ENCODE peak calls at places on chromosomes 11 and 22, in four cellular contexts. Q is ovary, F is HCT116, K is tibial artery. G is an unnamed sample. For H3K36me3, the result is how much of the 10 kb centered on the place peaks cover.

GRCh38 chr11:82085493-82085892 is 648.2 kb downstream of the FAM181B start:
- DNase-seq in Q (no peak), F (no peak), K (no peak), G (no peak)

GRCh38 chr11:20876738-20877137 is 207.4 kb downstream of the NELL1 start:
- DNase-seq in Q (no peak), K (no peak), F (no peak), G (no peak)

GRCh38 chr22:17570851-17571631 is 7.7 kb downstream of the SLC25A18 start:
- DNase-seq in Q (peak), K (peak), F (no peak), G (no peak)

GRCh38 chr11:134380785-134381184 is 31.3 kb downstream of the B3GAT1 start:
- DNase-seq in K (no peak), Q (no peak), F (no peak), G (no peak)

GRCh38 chr11:65116370-65117205 is 913 bp downstream of the ZNHIT2 start:
- DNase-seq in K (peak), F (no peak), Q (peak), G (no peak)

GRCh38 chr22:20522828-20523117 is 15.4 kb downstream of the MED15 start:
- DNase-seq in Q (no peak), K (no peak), F (no peak), G (no peak)

GRCh38 chr11:78822931-78823423 is 248.3 kb upstream of the NARS2 start:
- DNase-seq in K (no peak), Q (no peak), F (no peak), G (no peak)

GRCh38 chr11:64356498-64357411 is 2.2 kb upstream of the RPS6KA4 start:
- DNase-seq in K (no peak), Q (no peak), F (peak), G (no peak)

GRCh38 chr11:130786987-130787688 is 129.1 kb downstream of the SNX19 start:
- DNase-seq in F (no peak), Q (no peak), K (no peak), G (no peak)

GRCh38 chr22:42967933-42968332 is 47.0 kb downstream of the PACSIN2 start:
- DNase-seq in F (no peak), K (peak), Q (no peak), G (no peak)

GRCh38 chr11:69656536-69657455 is 15.8 kb downstream of the CCND1 start:
- DNase-seq in K (peak), F (no peak), Q (no peak), G (no peak)

GRCh38 chr11:11798586-11799438 is 43.0 kb upstream of the USP47 start:
- DNase-seq in F (peak), K (peak), Q (peak), G (peak)

GRCh38 chr11:118016094-118016493 is 29.9 kb downstream of the IL10RA start:
- DNase-seq in K (no peak), Q (no peak), F (no peak), G (no peak)

GRCh38 chr22:16954060-16954403 is 54.0 kb downstream of the GAB4 start:
- DNase-seq in Q (no peak), K (no peak), F (no peak), G (no peak)

GRCh38 chr22:28424427-28425080 is 255.1 kb downstream of the TTC28 start:
- DNase-seq in K (no peak), F (no peak), Q (no peak), G (no peak)

GRCh38 chr11:111531156-111531555 is 9.4 kb upstream of the LAYN start:
- DNase-seq in Q (no peak), K (no peak), F (no peak), G (no peak)

GRCh38 chr22:27810566-27810965 is 9.0 kb upstream of the MN1 start:
- DNase-seq in K (peak), F (no peak), Q (peak), G (no peak)

GRCh38 chr11:114596175-114596919 is 761 bp upstream of the NXPE4 start:
- DNase-seq in F (no peak), Q (no peak), K (no peak), G (no peak)

GRCh38 chr22:36425977-36426523 is 38.3 kb upstream of the MYH9 start:
- DNase-seq in F (no peak), Q (peak), K (no peak), G (no peak)

GRCh38 chr11:120486138-120486537 is 25.4 kb upstream of the GRIK4 start:
- DNase-seq in Q (no peak), F (no peak), K (no peak), G (no peak)

DNA sequence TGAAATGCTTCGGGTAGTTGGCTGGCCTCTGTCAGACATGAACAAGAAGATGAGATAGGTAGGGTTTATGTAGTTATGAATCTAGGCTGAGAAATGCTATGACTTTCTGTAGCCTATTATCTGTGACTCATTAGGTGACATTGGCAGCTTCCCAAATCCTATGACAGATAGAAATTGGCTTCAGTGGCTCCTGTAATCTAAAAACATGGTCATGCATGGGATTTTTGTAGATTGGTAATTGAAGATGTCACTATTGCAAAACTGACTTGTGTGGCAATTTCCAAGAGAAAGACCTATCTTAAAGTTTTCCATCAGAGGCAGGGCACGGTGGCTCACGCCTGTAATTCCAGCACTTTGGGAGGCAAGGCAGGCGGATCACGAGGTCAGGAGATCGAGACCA is 29.4 kb upstream of the GRIK4 start:
- DNase-seq in Q (no peak), K (no peak), F (peak), G (no peak)
- H3K36me3 ChIP-seq in Q (under half), K (half or more), F (under half), G (under half)

DNA sequence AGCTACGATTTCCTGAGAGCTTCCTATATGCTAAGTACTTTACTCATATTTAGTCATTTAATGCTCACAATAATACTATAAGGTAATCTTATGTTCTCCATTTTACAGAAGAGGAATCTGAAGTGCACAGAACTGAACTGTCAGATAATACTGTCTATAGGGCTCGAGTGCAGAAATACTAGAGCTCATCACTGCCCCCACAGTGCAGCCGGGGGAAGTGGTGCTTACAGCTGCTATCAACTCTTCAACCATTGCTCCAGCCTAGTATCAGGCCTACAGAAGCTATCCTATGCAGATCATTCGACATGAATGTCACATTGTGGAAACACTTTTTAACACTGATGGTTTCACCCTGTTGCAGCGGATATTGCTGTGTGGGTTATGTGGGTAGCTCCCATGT is 929.9 kb downstream of the NTM start:
- DNase-seq in Q (no peak), K (no peak), F (no peak), G (no peak)
- TF ChIP-seq CTCF in Q (no peak), K (no peak), F (no peak), G (peak)

GRCh38 chr22:38220163-38220562 is 18.4 kb downstream of the MAFF start:
- DNase-seq in Q (no peak), K (no peak), F (no peak), G (no peak)
- H3K36me3 ChIP-seq in Q (under half), K (under half), F (under half), G (under half)

DNA sequence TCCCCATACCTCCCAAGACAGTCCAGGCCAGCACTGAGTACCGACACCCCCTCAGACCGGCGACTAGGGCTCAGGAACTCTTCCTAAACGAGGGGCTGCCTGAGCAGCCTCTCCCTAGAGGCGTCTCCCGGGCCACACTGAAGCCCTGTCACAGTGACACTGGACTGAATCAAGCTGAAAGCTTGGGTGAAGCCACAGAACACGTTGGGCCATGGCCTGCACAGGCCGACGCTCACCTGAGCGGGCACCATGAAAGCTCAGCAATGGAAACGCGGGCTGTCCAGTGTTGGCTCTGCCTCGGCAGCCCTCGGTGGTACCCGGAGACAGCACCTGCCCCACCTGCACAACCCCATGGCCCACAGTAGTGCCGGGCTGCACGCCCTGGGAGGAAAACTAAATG is 42.7 kb upstream of the MOB2 start:
- DNase-seq in Q (no peak), F (no peak), K (no peak), G (no peak)
- TF ChIP-seq CTCF in Q (no peak), F (no peak), K (no peak), G (no peak)

GRCh38 chr22:24086310-24086709 is 75.2 kb downstream of the CABIN1 start:
- DNase-seq in F (no peak), K (peak), Q (no peak), G (no peak)
- H3K36me3 ChIP-seq in F (under half), K (half or more), Q (under half), G (under half)

GRCh38 chr11:122451911-122452310 is 203.6 kb upstream of the UBASH3B start:
- DNase-seq in F (no peak), K (no peak), Q (no peak), G (no peak)

GRCh38 chr11:122459064-122459463 is 196.5 kb upstream of the UBASH3B start:
- DNase-seq in K (no peak), Q (no peak), F (no peak), G (no peak)

GRCh38 chr11:122453586-122453985 is 201.9 kb upstream of the UBASH3B start:
- DNase-seq in K (no peak), Q (no peak), F (no peak), G (no peak)
- TF ChIP-seq CTCF in K (no peak), Q (no peak), F (no peak), G (no peak)

GRCh38 chr22:46317646-46318045 is 17.9 kb upstream of the TRMU start:
- DNase-seq in K (no peak), Q (no peak), F (no peak), G (no peak)
- H3K36me3 ChIP-seq in K (under half), Q (under half), F (under half), G (under half)

GRCh38 chr11:7573558-7574296 is 59.9 kb downstream of the PPFIBP2 start:
- DNase-seq in K (no peak), Q (no peak), F (no peak), G (no peak)
- TF ChIP-seq CTCF in K (no peak), Q (no peak), F (no peak), G (no peak)